ENCODE peak calls at places on chromosome 12, in nine cellular contexts. B, O, N, A, I, M, U, S and D are unnamed samples.

GRCh38 chr12:39846971-39847661 is 227.5 kb upstream of the ABCD2 start:
- DNase-seq in S (peak; percentile 22), A (peak; percentile 36), I (no peak), M (no peak), B (no peak), O (peak; percentile 42), U (peak; percentile 14), N (no peak), D (no peak)

GRCh38 chr12:122250047-122250446 is 16.2 kb downstream of the VPS33A start:
- DNase-seq in O (no peak), N (no peak), B (no peak), M (no peak), U (no peak), A (no peak), I (no peak), S (no peak), D (no peak)

GRCh38 chr12:116534341-116535121 is 24.6 kb upstream of the MAP1LC3B2 start:
- DNase-seq in O (peak; percentile 34), I (no peak), U (peak; percentile 36), S (peak; percentile 57), M (no peak), A (peak; percentile 42), N (no peak), B (no peak), D (no peak)

GRCh38 chr12:113700943-113701342 is 229.3 kb upstream of the LHX5 start:
- DNase-seq in S (peak; percentile 39), B (no peak), A (peak; percentile 23), M (no peak), N (no peak), U (peak; percentile 28), I (no peak), O (peak; percentile 49), D (peak; percentile 38)

GRCh38 chr12:68739891-68740290 is 6.1 kb upstream of the SLC35E3 start:
- DNase-seq in A (no peak), B (no peak), O (no peak), U (no peak), N (no peak), I (no peak), S (no peak), M (no peak), D (no peak)

GRCh38 chr12:79547044-79547734 is 143.6 kb downstream of the PAWR start:
- DNase-seq in I (peak; percentile 91), S (peak; percentile 98), A (peak; percentile 92), M (no peak), O (peak; percentile 82), B (no peak), N (no peak), U (peak; percentile 81), D (peak; percentile 65)

GRCh38 chr12:120759591-120760348 is 34.1 kb downstream of the ACADS start:
- DNase-seq in U (no peak), B (no peak), O (no peak), M (no peak), I (no peak), A (no peak), S (no peak), N (no peak), D (no peak)

GRCh38 chr12:2329811-2330210 is 277.0 kb downstream of the CACNA1C start:
- DNase-seq in O (no peak), S (no peak), U (no peak), I (no peak), M (no peak), B (no peak), A (no peak), N (peak; percentile 12), D (no peak)

GRCh38 chr12:103877934-103878510 is 37.0 kb upstream of the NT5DC3 start:
- DNase-seq in O (peak; percentile 68), S (peak; percentile 90), U (peak; percentile 67), B (peak; percentile 61), I (peak; percentile 81), M (peak; percentile 54), A (peak; percentile 31), N (no peak), D (peak; percentile 63)

GRCh38 chr12:48084066-48084465 is 21.8 kb downstream of the SENP1 start:
- DNase-seq in S (peak; percentile 47), I (no peak), A (no peak), U (peak; percentile 17), B (no peak), O (peak; percentile 13), N (no peak), M (no peak), D (no peak)

GRCh38 chr12:62252576-62252975 is 7.6 kb upstream of the USP15 start:
- DNase-seq in U (no peak), A (no peak), I (no peak), O (peak; percentile 54), N (no peak), M (no peak), S (no peak), B (no peak), D (no peak)

GRCh38 chr12:32158525-32158924 is 51.9 kb downstream of the BICD1 start:
- DNase-seq in O (no peak), I (no peak), S (no peak), U (no peak), M (no peak), N (no peak), A (no peak), B (no peak), D (no peak)

DNA sequence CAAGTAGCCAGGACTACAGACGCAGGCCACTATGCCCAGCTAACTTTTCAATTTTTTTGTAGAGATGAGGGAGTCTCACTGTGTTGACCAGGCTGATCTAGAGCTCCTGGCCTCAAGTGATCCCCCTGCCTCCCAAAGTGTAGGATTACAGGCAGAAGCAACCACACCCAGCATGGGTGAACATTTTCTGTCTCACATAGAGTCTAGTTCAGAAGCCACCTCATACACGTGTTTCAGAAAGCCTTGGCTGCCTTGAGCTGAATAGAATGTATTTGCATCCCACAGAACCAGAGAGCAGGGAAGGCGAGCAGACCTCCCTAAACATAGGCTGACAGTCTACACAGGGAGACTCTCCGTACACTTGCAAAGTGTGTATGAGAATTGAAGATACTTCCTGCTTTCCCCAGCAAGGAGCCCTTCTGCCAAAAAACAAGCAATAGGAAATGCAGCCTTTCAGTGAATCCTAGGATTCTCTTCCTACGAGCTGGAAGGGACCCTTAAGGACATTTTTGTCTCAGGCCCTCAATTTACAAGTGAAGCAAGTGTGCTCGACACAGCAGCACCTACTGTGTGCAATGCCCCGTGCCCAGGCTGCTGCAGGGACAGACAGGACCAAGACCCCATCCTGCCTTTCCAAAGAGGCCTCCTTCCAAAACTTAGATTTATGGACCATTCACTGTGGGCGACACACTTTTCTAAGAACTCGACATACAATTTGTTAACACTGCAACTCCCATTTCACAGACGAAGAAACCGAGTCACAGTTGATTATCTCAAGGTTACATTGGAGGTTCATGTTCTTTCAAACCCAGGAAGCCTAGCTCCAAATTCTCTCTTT is 11.2 kb downstream of the NUAK1 start:
- DNase-seq in N (no peak), U (peak; percentile 50), A (no peak), O (peak; percentile 16), S (no peak), B (no peak), M (no peak), I (no peak), D (no peak)
- TF ChIP-seq CTCF in N (no peak), U (no peak), A (no peak), O (no peak), S (no peak), B (no peak), M (no peak), I (no peak), D (peak; percentile 19)

GRCh38 chr12:123634142-123634561 is 523 bp downstream of the GTF2H3 start:
- DNase-seq in B (no peak), U (no peak), M (no peak), S (no peak), A (no peak), O (no peak), I (no peak), N (no peak), D (no peak)

DNA sequence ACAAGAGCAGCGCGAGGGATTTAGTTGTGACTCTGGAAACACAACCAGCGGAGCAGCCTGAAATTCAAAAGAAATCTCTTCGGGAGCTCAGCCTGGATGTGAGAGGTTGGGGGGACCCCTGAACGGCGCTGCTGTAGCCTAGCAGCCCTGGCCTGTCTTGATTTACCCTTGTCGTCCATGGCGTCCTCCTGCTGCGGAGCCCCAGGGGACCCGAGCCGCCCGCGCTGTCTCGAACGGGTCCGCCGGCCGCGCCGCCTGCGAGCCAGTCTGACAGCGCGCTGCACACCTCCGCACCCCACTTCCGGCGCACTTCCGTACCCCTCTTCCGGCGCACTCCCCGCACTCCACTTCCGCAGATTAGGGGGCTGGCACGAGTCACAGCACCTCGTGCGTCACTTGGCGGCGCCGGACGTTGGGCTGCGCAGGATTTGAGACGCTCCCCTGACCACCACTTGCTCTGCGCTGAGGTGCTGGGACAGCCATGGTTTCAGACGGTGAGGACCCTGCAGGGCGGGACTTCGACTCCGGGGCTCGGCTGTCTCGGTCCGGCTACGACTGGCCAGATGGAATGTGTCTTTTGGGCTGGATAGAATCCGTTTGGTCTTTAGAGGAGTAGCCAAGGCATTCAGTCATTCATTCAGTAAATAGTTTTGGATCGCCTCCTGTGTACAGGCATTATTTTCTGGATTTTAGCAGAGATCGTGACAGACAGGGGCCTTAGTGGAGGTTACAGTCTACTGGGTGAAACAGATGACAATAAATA is at the start of the genes EIF2B1 and GTF2H3:
- DNase-seq in M (peak; percentile 95), A (peak; percentile 92), N (peak; percentile 96), S (peak; percentile 99), U (peak; percentile 97), I (peak; percentile 97), B (peak; percentile 86), O (peak; percentile 96), D (peak; percentile 97)
- TF ChIP-seq CTCF in M (no peak), A (no peak), N (no peak), S (no peak), U (no peak), I (no peak), B (no peak), O (no peak), D (no peak)

GRCh38 chr12:85157023-85157626 is 121.0 kb downstream of the LRRIQ1 start:
- DNase-seq in A (no peak), N (no peak), I (no peak), S (peak; percentile 21), B (no peak), O (no peak), M (no peak), U (no peak), D (no peak)

GRCh38 chr12:85155791-85156190 is 119.6 kb downstream of the LRRIQ1 start:
- DNase-seq in S (peak; percentile 69), A (peak; percentile 6), U (peak; percentile 20), O (no peak), B (no peak), M (no peak), N (no peak), I (peak; percentile 3), D (peak; percentile 22)

GRCh38 chr12:85156569-85156968 is 120.4 kb downstream of the LRRIQ1 start:
- DNase-seq in A (no peak), N (no peak), S (no peak), B (no peak), O (no peak), I (no peak), U (no peak), M (no peak), D (peak; percentile 3)
- TF ChIP-seq CTCF in A (no peak), N (no peak), S (peak; percentile 35), B (no peak), O (no peak), I (no peak), U (no peak), M (no peak), D (no peak)

DNA sequence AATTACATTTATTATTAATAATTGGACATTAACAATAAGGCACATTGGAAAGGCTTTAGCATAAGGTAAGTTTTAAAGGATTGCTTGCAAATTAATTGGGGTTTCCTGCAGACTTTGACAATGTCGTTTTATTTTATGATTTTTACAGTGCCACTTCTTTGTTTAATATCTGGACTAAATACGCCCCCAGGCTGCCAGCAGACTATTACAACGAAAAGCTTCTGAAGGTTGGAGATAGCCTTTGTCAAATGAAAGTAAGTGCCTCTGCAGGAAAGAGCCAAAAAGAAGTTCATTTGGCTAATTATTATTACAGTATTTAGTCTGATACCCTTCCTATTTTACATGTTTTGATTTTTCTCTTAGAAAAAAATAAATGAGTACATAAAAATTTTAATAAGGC is 11.3 kb downstream of the CFAP54 start:
- DNase-seq in B (no peak), I (no peak), O (peak; percentile 40), M (no peak), S (no peak), U (peak; percentile 58), A (no peak), N (no peak), D (no peak)
- TF ChIP-seq CTCF in B (no peak), I (no peak), O (peak; percentile 39), M (no peak), S (peak; percentile 20), U (peak; percentile 38), A (no peak), N (no peak), D (peak; percentile 48)